ENCODE peak calls at places on chromosomes 5 and 9, in seven cellular contexts. G, P, F, A, W, I and U are unnamed samples.

GRCh38 chr5:121949885-121950284 is 11.9 kb upstream of the SRFBP1 start:
- ATAC-seq in G (no peak), P (no peak), F (no peak), A (no peak), W (peak), I (no peak), U (no peak)

GRCh38 chr5:34534237-34535108 is 121.7 kb upstream of the RAI14 start:
- ATAC-seq in G (no peak), P (no peak), F (peak), A (no peak), W (no peak), I (no peak), U (peak)

GRCh38 chr5:1316588-1316902 is 21.7 kb upstream of the TERT start:
- ATAC-seq in G (no peak), P (no peak), F (peak), A (no peak), W (no peak), I (no peak), U (peak)

GRCh38 chr5:8720476-8720875 is 825.4 kb downstream of the SEMA5A start:
- ATAC-seq in G (no peak), P (no peak), F (no peak), A (no peak), W (no peak), I (no peak), U (no peak)

GRCh38 chr5:132358760-132359159 is 10.8 kb upstream of the SLC22A5 start:
- ATAC-seq in G (no peak), P (no peak), F (no peak), A (no peak), W (no peak), I (no peak), U (no peak)

GRCh38 chr5:59169101-59169767 is 586.4 kb downstream of the RAB3C start:
- ATAC-seq in G (no peak), P (peak), F (no peak), A (no peak), W (no peak), I (no peak), U (no peak)

GRCh38 chr9:101639301-101639700 is 44.5 kb upstream of the PPP3R2 start:
- ATAC-seq in G (no peak), P (no peak), F (no peak), A (no peak), W (no peak), I (no peak), U (no peak)

GRCh38 chr9:35035851-35036701 is 36.3 kb downstream of the VCP start:
- ATAC-seq in G (peak), P (peak), F (peak), A (peak), W (no peak), I (peak), U (peak)

GRCh38 chr9:110604101-110604710 is 24.7 kb upstream of the SVEP1 start:
- ATAC-seq in G (no peak), P (no peak), F (no peak), A (no peak), W (no peak), I (no peak), U (no peak)

GRCh38 chr5:90096415-90097081 is 313.0 kb downstream of the CETN3 start:
- ATAC-seq in G (no peak), P (no peak), F (no peak), A (peak), W (peak), I (no peak), U (no peak)

GRCh38 chr9:134373269-134373668 is 47.0 kb downstream of the RXRA start:
- ATAC-seq in G (no peak), P (no peak), F (no peak), A (no peak), W (no peak), I (no peak), U (no peak)

GRCh38 chr5:107593009-107593408 is 77.7 kb downstream of the EFNA5 start:
- ATAC-seq in G (no peak), P (peak), F (no peak), A (no peak), W (peak), I (no peak), U (no peak)

GRCh38 chr5:171946382-171946781 is 60.1 kb downstream of the FBXW11 start:
- ATAC-seq in G (no peak), P (no peak), F (no peak), A (no peak), W (peak), I (peak), U (no peak)

GRCh38 chr9:91714020-91714721 is 235.9 kb downstream of the ROR2 start:
- ATAC-seq in G (peak), P (peak), F (peak), A (peak), W (peak), I (peak), U (no peak)

GRCh38 chr5:36919238-36919637 is 42.7 kb downstream of the NIPBL start:
- ATAC-seq in G (no peak), P (no peak), F (no peak), A (no peak), W (no peak), I (no peak), U (no peak)

GRCh38 chr5:179800696-179801201 is 5.9 kb downstream of the MGAT4B start:
- ATAC-seq in G (no peak), P (no peak), F (no peak), A (no peak), W (no peak), I (no peak), U (no peak)

GRCh38 chr5:60703944-60704343 is 4.0 kb upstream of the DEPDC1B start:
- ATAC-seq in G (no peak), P (no peak), F (no peak), A (no peak), W (no peak), I (no peak), U (no peak)

GRCh38 chr5:171629221-171630005 is 156.2 kb upstream of the SMIM23 start:
- ATAC-seq in G (no peak), P (peak), F (no peak), A (no peak), W (peak), I (peak), U (no peak)

GRCh38 chr5:160693831-160694473 is 158.1 kb downstream of the ATP10B start:
- ATAC-seq in G (no peak), P (no peak), F (no peak), A (no peak), W (no peak), I (no peak), U (no peak)

GRCh38 chr5:57698785-57699184 is 216.2 kb upstream of the ACTBL2 start:
- ATAC-seq in G (no peak), P (no peak), F (no peak), A (no peak), W (peak), I (peak), U (no peak)

GRCh38 chr5:146124580-146124979 is 19.2 kb upstream of the PLAC8L1 start:
- ATAC-seq in G (no peak), P (no peak), F (no peak), A (no peak), W (no peak), I (no peak), U (no peak)

GRCh38 chr9:125484632-125485282 is 222.3 kb downstream of the MAPKAP1 start:
- ATAC-seq in G (no peak), P (peak), F (no peak), A (peak), W (no peak), I (no peak), U (no peak)

GRCh38 chr5:41048986-41049385 is 22.2 kb downstream of the MROH2B start:
- ATAC-seq in G (no peak), P (peak), F (no peak), A (peak), W (no peak), I (no peak), U (no peak)

GRCh38 chr9:5899292-5899691 is 8.6 kb downstream of the MLANA start:
- ATAC-seq in G (no peak), P (no peak), F (peak), A (no peak), W (no peak), I (peak), U (no peak)